ENCODE peak calls at places on chromosomes 16 and 17, in six cellular contexts. S is ascending aorta; R is stomach; N is H9; C is left ventricle myocardium inferior; Q is naive thymus-derived CD4-positive, alpha-beta T cell. V is an unnamed sample. For H3K27me3 and H3K4me1, the result is how much of the 10 kb centered on the place peaks cover.

GRCh38 chr17:44940321-44940720 is 7.3 kb downstream of the KIF18B start:
- DNase-seq in Q (no peak), S (no peak), N (peak), R (no peak), C (no peak), V (no peak)

GRCh38 chr16:2048116-2048543 is 345 bp downstream of the TSC2 start:
- DNase-seq in C (no peak), Q (no peak), N (no peak), S (no peak), R (no peak), V (no peak)

GRCh38 chr16:8866884-8867482 is 1.8 kb downstream of the CARHSP1 start:
- DNase-seq in S (no peak), C (no peak), Q (no peak), N (no peak), R (no peak), V (no peak)

GRCh38 chr16:50315346-50315997 is 49.1 kb downstream of the ADCY7 start:
- DNase-seq in R (no peak), Q (no peak), N (no peak), C (no peak), S (no peak), V (no peak)

GRCh38 chr16:63938661-63939060 is 1183.2 kb downstream of the CDH11 start:
- DNase-seq in C (no peak), N (no peak), R (no peak), S (no peak), Q (no peak), V (no peak)

GRCh38 chr17:73336613-73337400 is 25.0 kb upstream of the CDC42EP4 start:
- DNase-seq in C (no peak), N (no peak), S (no peak), R (no peak), Q (no peak), V (no peak)

GRCh38 chr17:81471804-81472456 is 40.7 kb downstream of the ACTG1 start:
- DNase-seq in S (no peak), R (no peak), Q (peak), N (peak), C (no peak), V (peak)

GRCh38 chr17:7956208-7956965 is 24.4 kb downstream of the CNTROB start:
- DNase-seq in N (no peak), Q (no peak), C (peak), R (no peak), S (no peak), V (no peak)

GRCh38 chr17:4678448-4679026 is 25.4 kb downstream of the PELP1 start:
- DNase-seq in N (no peak), R (no peak), C (no peak), S (no peak), Q (no peak), V (no peak)

GRCh38 chr17:75516619-75517276 is 420 bp downstream of the TSEN54 start:
- DNase-seq in S (no peak), Q (peak), C (no peak), R (no peak), N (no peak), V (peak)

GRCh38 chr16:35706901-35707300 is 2247.5 kb downstream of the TP53TG3F start:
- DNase-seq in N (no peak), S (no peak), C (no peak), R (no peak), Q (no peak), V (no peak)

DNA sequence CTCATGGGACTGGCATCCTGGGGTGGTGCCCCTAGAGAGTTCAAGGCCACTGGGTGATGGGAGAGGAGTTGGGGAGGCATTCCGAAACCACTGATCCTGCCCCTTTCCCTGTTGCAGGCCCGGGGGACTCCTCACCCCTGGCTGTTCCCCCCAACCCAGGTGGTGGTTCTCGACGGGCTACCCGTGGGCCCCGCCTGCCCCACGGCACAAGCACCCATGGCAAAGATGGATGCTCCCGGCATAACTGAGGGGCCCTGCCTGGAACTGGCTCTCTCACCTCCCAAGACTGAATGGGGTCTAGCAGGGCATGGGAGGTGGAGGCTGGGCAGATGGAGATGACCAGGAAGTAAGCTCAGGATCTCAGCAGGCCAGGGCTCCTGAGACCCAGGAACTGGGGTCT is 6.6 kb downstream of the BTBD17 start:
- DNase-seq in R (no peak), Q (no peak), S (no peak), C (no peak), N (no peak), V (no peak)
- H3K27me3 ChIP-seq in R (under half), Q (under half), S (under half), C (half or more), N (under half), V (half or more)

GRCh38 chr16:15516609-15517008 is 82.2 kb downstream of the BMERB1 start:
- DNase-seq in R (no peak), Q (no peak), S (no peak), C (no peak), N (no peak), V (no peak)
- H3K4me1 ChIP-seq in R (under half), Q (under half), S (under half), C (under half), N (under half), V (under half)

GRCh38 chr17:48389903-48390302 is 40.1 kb downstream of the SKAP1 start:
- DNase-seq in R (no peak), C (no peak), Q (no peak), S (no peak), N (no peak), V (no peak)
- H3K27me3 ChIP-seq in R (under half), C (half or more), Q (under half), S (under half), N (under half), V (half or more)

DNA sequence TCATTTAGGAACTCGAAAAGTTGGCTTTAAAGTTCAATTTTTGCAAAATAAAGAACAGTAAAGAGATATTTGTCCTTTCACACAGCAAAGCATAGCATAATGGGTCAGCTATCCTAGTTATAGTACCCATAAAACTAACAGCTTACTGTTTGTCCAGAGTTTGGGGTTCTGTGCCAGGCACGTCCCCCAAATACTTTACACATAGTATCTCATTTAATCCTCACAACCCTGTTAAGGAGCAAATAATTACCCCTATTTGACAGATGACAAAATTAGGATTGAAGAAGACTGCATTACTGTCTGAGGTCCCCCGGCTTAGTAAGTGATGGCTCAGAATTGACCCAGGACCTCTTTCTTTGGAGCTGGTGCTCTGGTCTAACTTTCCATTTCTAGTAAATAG is 52.6 kb downstream of the MYO1D start:
- DNase-seq in C (no peak), Q (no peak), R (no peak), S (no peak), N (no peak), V (no peak)
- H3K4me1 ChIP-seq in C (under half), Q (under half), R (under half), S (half or more), N (under half), V (under half)

DNA sequence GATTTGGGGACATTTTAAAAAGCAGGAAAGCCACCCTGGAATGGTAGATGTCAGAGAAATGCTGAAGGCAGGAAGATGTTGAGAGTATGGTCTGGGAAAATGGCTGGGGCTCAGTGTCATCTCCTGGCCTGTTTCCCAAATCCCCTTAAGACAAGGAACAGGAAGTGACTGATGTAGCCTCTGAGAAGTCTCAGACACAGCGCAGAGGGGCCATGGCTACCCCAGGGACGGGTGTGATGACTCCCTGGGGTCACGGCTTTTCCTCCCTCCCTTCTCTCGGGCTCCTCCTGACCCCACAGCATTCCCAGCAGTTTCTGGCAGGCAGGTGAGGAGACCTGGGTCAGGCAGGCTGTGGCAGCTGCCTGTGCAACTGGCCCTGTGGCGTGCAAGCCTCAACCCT is 45.4 kb downstream of the RAP1GAP2 start:
- DNase-seq in N (no peak), Q (no peak), S (no peak), C (no peak), R (no peak), V (no peak)
- H3K27me3 ChIP-seq in N (under half), Q (under half), S (under half), C (under half), R (under half), V (under half)

DNA sequence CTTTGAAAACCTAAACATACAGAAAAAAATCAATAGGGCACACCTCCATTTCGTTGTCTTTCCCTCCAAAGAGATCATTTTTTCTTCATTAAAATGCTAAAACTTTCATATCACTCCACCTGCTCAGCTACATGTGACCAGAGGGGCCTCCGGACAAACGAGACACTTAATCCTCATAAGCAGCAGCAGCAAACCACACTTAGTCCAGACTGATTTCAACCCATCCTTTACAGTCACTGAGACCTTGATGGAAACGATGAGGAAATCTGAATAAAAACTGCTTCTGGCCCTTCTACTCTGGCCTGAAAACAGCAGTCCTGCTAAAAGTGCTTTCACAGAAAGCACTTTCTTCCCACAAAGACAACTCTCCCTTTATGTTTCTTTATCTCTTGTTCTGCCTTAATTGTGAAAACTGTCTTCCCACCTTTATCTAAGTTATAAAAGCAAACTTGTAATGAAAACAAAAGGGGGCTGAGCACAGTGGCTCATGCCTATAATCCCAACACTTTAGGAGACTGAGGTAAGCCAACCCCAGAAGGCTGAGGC is 4.6 kb downstream of the ANKRD11 start:
- DNase-seq in R (no peak), Q (no peak), C (no peak), N (no peak), S (no peak), V (peak)
- H3K4me1 ChIP-seq in R (half or more), Q (half or more), C (half or more), N (under half), S (under half), V (under half)